ENCODE peak calls at places on chromosomes 3 and 15, in six cellular contexts. One of them, this sample, is unnamed.
A peak's percentile ranks its signal among the peaks of the same experiment; 100 is the strongest.

GRCh38 chr15:99305761-99306505 is 54.7 kb downstream of the LRRC28 start:
- DNase-seq in body of pancreas: peak; percentile 73
- DNase-seq in psoas muscle: peak; percentile 93
- DNase-seq in CD4-positive, alpha-beta T cell: no peak
- DNase-seq in left ventricle myocardium inferior: peak; percentile 59
- DNase-seq in BE2C: no peak
- DNase-seq in this sample: no peak

GRCh38 chr15:31358957-31359721 is 32.5 kb downstream of the KLF13 start:
- DNase-seq in body of pancreas: no peak
- DNase-seq in psoas muscle: peak; percentile 3
- DNase-seq in CD4-positive, alpha-beta T cell: no peak
- DNase-seq in left ventricle myocardium inferior: no peak
- DNase-seq in BE2C: no peak
- DNase-seq in this sample: no peak

GRCh38 chr3:103169289-103169688 is 734.5 kb downstream of the ZPLD1 start:
- DNase-seq in body of pancreas: no peak
- DNase-seq in psoas muscle: no peak
- DNase-seq in CD4-positive, alpha-beta T cell: no peak
- DNase-seq in left ventricle myocardium inferior: no peak
- DNase-seq in BE2C: peak; percentile 10
- DNase-seq in this sample: no peak

GRCh38 chr15:41022487-41023090 is 69.3 kb downstream of the CHAC1 start:
- DNase-seq in body of pancreas: peak; percentile 25
- DNase-seq in psoas muscle: no peak
- DNase-seq in CD4-positive, alpha-beta T cell: peak; percentile 18
- DNase-seq in left ventricle myocardium inferior: no peak
- DNase-seq in BE2C: peak; percentile 58
- DNase-seq in this sample: peak; percentile 16

GRCh38 chr3:187616307-187616939 is 53.8 kb downstream of the SST start:
- DNase-seq in body of pancreas: peak; percentile 57
- DNase-seq in psoas muscle: peak; percentile 51
- DNase-seq in CD4-positive, alpha-beta T cell: peak; percentile 8
- DNase-seq in left ventricle myocardium inferior: no peak
- DNase-seq in BE2C: peak; percentile 62
- DNase-seq in this sample: peak; percentile 25

GRCh38 chr15:40493089-40493840 is 22.5 kb downstream of the CHST14 start:
- DNase-seq in body of pancreas: no peak
- DNase-seq in psoas muscle: no peak
- DNase-seq in CD4-positive, alpha-beta T cell: peak; percentile 32
- DNase-seq in left ventricle myocardium inferior: no peak
- DNase-seq in BE2C: no peak
- DNase-seq in this sample: no peak

GRCh38 chr3:194582196-194582905 is 50.9 kb downstream of the TMEM44 start:
- DNase-seq in body of pancreas: no peak
- DNase-seq in psoas muscle: no peak
- DNase-seq in CD4-positive, alpha-beta T cell: no peak
- DNase-seq in left ventricle myocardium inferior: no peak
- DNase-seq in BE2C: no peak
- DNase-seq in this sample: no peak

GRCh38 chr3:143604849-143605660 is 243.2 kb downstream of the SLC9A9 start:
- DNase-seq in body of pancreas: no peak
- DNase-seq in psoas muscle: no peak
- DNase-seq in CD4-positive, alpha-beta T cell: no peak
- DNase-seq in left ventricle myocardium inferior: no peak
- DNase-seq in BE2C: no peak
- DNase-seq in this sample: no peak

GRCh38 chr3:57544181-57545125 is at the start of gene DNAH12:
- DNase-seq in body of pancreas: peak; percentile 80
- DNase-seq in psoas muscle: no peak
- DNase-seq in CD4-positive, alpha-beta T cell: no peak
- DNase-seq in left ventricle myocardium inferior: no peak
- DNase-seq in BE2C: peak; percentile 49
- DNase-seq in this sample: no peak

GRCh38 chr3:129622933-129623332 is 16.5 kb upstream of the PLXND1 start:
- DNase-seq in body of pancreas: no peak
- DNase-seq in psoas muscle: peak; percentile 51
- DNase-seq in CD4-positive, alpha-beta T cell: no peak
- DNase-seq in left ventricle myocardium inferior: peak; percentile 20
- DNase-seq in BE2C: no peak
- DNase-seq in this sample: no peak

GRCh38 chr3:141401584-141402475 is 33.5 kb downstream of the ZBTB38 start:
- DNase-seq in body of pancreas: peak; percentile 58
- DNase-seq in psoas muscle: peak; percentile 76
- DNase-seq in CD4-positive, alpha-beta T cell: peak; percentile 52
- DNase-seq in left ventricle myocardium inferior: peak; percentile 62
- DNase-seq in BE2C: peak; percentile 53
- DNase-seq in this sample: no peak

GRCh38 chr3:36647423-36647853 is 116.9 kb downstream of the DCLK3 start:
- DNase-seq in body of pancreas: no peak
- DNase-seq in psoas muscle: no peak
- DNase-seq in CD4-positive, alpha-beta T cell: no peak
- DNase-seq in left ventricle myocardium inferior: no peak
- DNase-seq in BE2C: no peak
- DNase-seq in this sample: no peak

GRCh38 chr15:81744364-81744763 is 301.5 kb downstream of the MEX3B start:
- DNase-seq in body of pancreas: no peak
- DNase-seq in psoas muscle: no peak
- DNase-seq in CD4-positive, alpha-beta T cell: no peak
- DNase-seq in left ventricle myocardium inferior: no peak
- DNase-seq in BE2C: no peak
- DNase-seq in this sample: no peak

GRCh38 chr3:64815691-64816225 is 128.0 kb upstream of the ADAMTS9 start:
- DNase-seq in body of pancreas: no peak
- DNase-seq in psoas muscle: no peak
- DNase-seq in CD4-positive, alpha-beta T cell: no peak
- DNase-seq in left ventricle myocardium inferior: no peak
- DNase-seq in BE2C: peak; percentile 15
- DNase-seq in this sample: no peak

GRCh38 chr3:40130721-40131120 is 178.8 kb upstream of the EIF1B start:
- DNase-seq in body of pancreas: no peak
- DNase-seq in psoas muscle: no peak
- DNase-seq in CD4-positive, alpha-beta T cell: no peak
- DNase-seq in left ventricle myocardium inferior: no peak
- DNase-seq in BE2C: no peak
- DNase-seq in this sample: no peak

GRCh38 chr3:8985411-8985831 is 22.1 kb upstream of the RAD18 start:
- DNase-seq in body of pancreas: no peak
- DNase-seq in psoas muscle: no peak
- DNase-seq in CD4-positive, alpha-beta T cell: no peak
- DNase-seq in left ventricle myocardium inferior: no peak
- DNase-seq in BE2C: no peak
- DNase-seq in this sample: no peak

GRCh38 chr3:169744332-169745054 is 20.4 kb downstream of the TERC start:
- DNase-seq in body of pancreas: no peak
- DNase-seq in psoas muscle: no peak
- DNase-seq in CD4-positive, alpha-beta T cell: no peak
- DNase-seq in left ventricle myocardium inferior: no peak
- DNase-seq in BE2C: no peak
- DNase-seq in this sample: no peak

GRCh38 chr3:183108002-183108449 is 8.7 kb upstream of the MCCC1 start:
- DNase-seq in body of pancreas: no peak
- DNase-seq in psoas muscle: no peak
- DNase-seq in CD4-positive, alpha-beta T cell: no peak
- DNase-seq in left ventricle myocardium inferior: no peak
- DNase-seq in BE2C: no peak
- DNase-seq in this sample: no peak

GRCh38 chr3:78506038-78506437 is 1261.8 kb downstream of the ROBO1 start:
- DNase-seq in body of pancreas: no peak
- DNase-seq in psoas muscle: no peak
- DNase-seq in CD4-positive, alpha-beta T cell: no peak
- DNase-seq in left ventricle myocardium inferior: no peak
- DNase-seq in BE2C: no peak
- DNase-seq in this sample: no peak

GRCh38 chr3:190019840-190020239 is 100.9 kb downstream of the P3H2 start:
- DNase-seq in body of pancreas: no peak
- DNase-seq in psoas muscle: no peak
- DNase-seq in CD4-positive, alpha-beta T cell: no peak
- DNase-seq in left ventricle myocardium inferior: no peak
- DNase-seq in BE2C: no peak
- DNase-seq in this sample: no peak

GRCh38 chr15:58387130-58387529 is 44.7 kb upstream of the LIPC start:
- DNase-seq in body of pancreas: no peak
- DNase-seq in psoas muscle: no peak
- DNase-seq in CD4-positive, alpha-beta T cell: no peak
- DNase-seq in left ventricle myocardium inferior: no peak
- DNase-seq in BE2C: no peak
- DNase-seq in this sample: no peak

GRCh38 chr3:63824309-63824708 is 5.2 kb downstream of the C3orf49 start:
- DNase-seq in body of pancreas: no peak
- DNase-seq in psoas muscle: no peak
- DNase-seq in CD4-positive, alpha-beta T cell: no peak
- DNase-seq in left ventricle myocardium inferior: no peak
- DNase-seq in BE2C: no peak
- DNase-seq in this sample: no peak

GRCh38 chr3:149373235-149374125 is 4.0 kb downstream of the TM4SF1 start:
- DNase-seq in body of pancreas: no peak
- DNase-seq in psoas muscle: no peak
- DNase-seq in CD4-positive, alpha-beta T cell: no peak
- DNase-seq in left ventricle myocardium inferior: no peak
- DNase-seq in BE2C: no peak
- DNase-seq in this sample: no peak

GRCh38 chr15:37765809-37766208 is 168.6 kb upstream of the TMCO5A start:
- DNase-seq in body of pancreas: peak; percentile 20
- DNase-seq in psoas muscle: no peak
- DNase-seq in CD4-positive, alpha-beta T cell: no peak
- DNase-seq in left ventricle myocardium inferior: no peak
- DNase-seq in BE2C: no peak
- DNase-seq in this sample: no peak

GRCh38 chr15:23401627-23402026 is 45.4 kb downstream of the GOLGA6L2 start:
- DNase-seq in body of pancreas: no peak
- DNase-seq in psoas muscle: no peak
- DNase-seq in CD4-positive, alpha-beta T cell: no peak
- DNase-seq in left ventricle myocardium inferior: no peak
- DNase-seq in BE2C: no peak
- DNase-seq in this sample: no peak
- H3K9me3 ChIP-seq in body of pancreas: no peaks in the 10 kb centered on the region
- H3K9me3 ChIP-seq in psoas muscle: no peaks in the 10 kb centered on the region
- H3K9me3 ChIP-seq in CD4-positive, alpha-beta T cell: no peaks in the 10 kb centered on the region
- H3K9me3 ChIP-seq in left ventricle myocardium inferior: peaks cover 10% of the 10 kb centered on the region
- H3K9me3 ChIP-seq in BE2C: no peaks in the 10 kb centered on the region
- H3K9me3 ChIP-seq in this sample: no peaks in the 10 kb centered on the region

GRCh38 chr15:27582741-27583400 is 516.2 kb downstream of the OCA2 start:
- DNase-seq in body of pancreas: no peak
- DNase-seq in psoas muscle: no peak
- DNase-seq in CD4-positive, alpha-beta T cell: no peak
- DNase-seq in left ventricle myocardium inferior: no peak
- DNase-seq in BE2C: no peak
- DNase-seq in this sample: no peak

GRCh38 chr15:27573800-27574485 is 525.2 kb downstream of the OCA2 start:
- DNase-seq in body of pancreas: peak; percentile 77
- DNase-seq in psoas muscle: no peak
- DNase-seq in CD4-positive, alpha-beta T cell: no peak
- DNase-seq in left ventricle myocardium inferior: no peak
- DNase-seq in BE2C: no peak
- DNase-seq in this sample: no peak

GRCh38 chr15:27576576-27576975 is 522.5 kb downstream of the OCA2 start:
- DNase-seq in body of pancreas: no peak
- DNase-seq in psoas muscle: no peak
- DNase-seq in CD4-positive, alpha-beta T cell: no peak
- DNase-seq in left ventricle myocardium inferior: no peak
- DNase-seq in BE2C: no peak
- DNase-seq in this sample: no peak

GRCh38 chr15:27574541-27575054 is 524.5 kb downstream of the OCA2 start:
- DNase-seq in body of pancreas: peak; percentile 83
- DNase-seq in psoas muscle: no peak
- DNase-seq in CD4-positive, alpha-beta T cell: no peak
- DNase-seq in left ventricle myocardium inferior: no peak
- DNase-seq in BE2C: no peak
- DNase-seq in this sample: no peak

GRCh38 chr15:27579738-27580137 is 519.4 kb downstream of the OCA2 start:
- DNase-seq in body of pancreas: no peak
- DNase-seq in psoas muscle: no peak
- DNase-seq in CD4-positive, alpha-beta T cell: no peak
- DNase-seq in left ventricle myocardium inferior: no peak
- DNase-seq in BE2C: no peak
- DNase-seq in this sample: no peak
- H3K9me3 ChIP-seq in body of pancreas: no peaks in the 10 kb centered on the region
- H3K9me3 ChIP-seq in psoas muscle: no peaks in the 10 kb centered on the region
- H3K9me3 ChIP-seq in CD4-positive, alpha-beta T cell: no peaks in the 10 kb centered on the region
- H3K9me3 ChIP-seq in left ventricle myocardium inferior: peaks cover 16% of the 10 kb centered on the region
- H3K9me3 ChIP-seq in BE2C: no peaks in the 10 kb centered on the region
- H3K9me3 ChIP-seq in this sample: no peaks in the 10 kb centered on the region

DNA sequence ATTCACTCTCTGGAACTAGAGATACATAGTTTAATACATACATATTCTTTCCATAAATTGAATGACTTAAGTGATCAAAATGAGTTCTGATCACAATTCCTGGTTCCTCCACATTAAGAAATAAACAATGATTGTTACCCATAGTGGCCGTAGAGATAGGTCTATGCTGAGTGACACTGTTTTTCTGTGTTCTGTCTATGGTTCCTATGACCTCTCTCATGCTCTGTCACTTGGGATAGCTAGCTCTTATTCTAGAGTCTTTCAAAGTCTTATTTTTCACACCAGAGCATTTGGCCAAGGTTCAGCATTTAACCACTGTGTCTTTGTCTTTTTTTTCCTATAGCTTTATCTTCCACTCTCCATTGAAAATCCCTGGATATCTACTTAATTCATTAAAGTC is 132.4 kb downstream of the GOLGA6L6 start:
- DNase-seq in body of pancreas: no peak
- DNase-seq in psoas muscle: no peak
- DNase-seq in CD4-positive, alpha-beta T cell: no peak
- DNase-seq in left ventricle myocardium inferior: no peak
- DNase-seq in BE2C: no peak
- DNase-seq in this sample: no peak
- H3K9me3 ChIP-seq in body of pancreas: no peaks in the 10 kb centered on the region
- H3K9me3 ChIP-seq in psoas muscle: peaks cover 5% of the 10 kb centered on the region
- H3K9me3 ChIP-seq in CD4-positive, alpha-beta T cell: peaks cover 7% of the 10 kb centered on the region
- H3K9me3 ChIP-seq in left ventricle myocardium inferior: peaks cover 66% of the 10 kb centered on the region
- H3K9me3 ChIP-seq in BE2C: no peaks in the 10 kb centered on the region
- H3K9me3 ChIP-seq in this sample: no peaks in the 10 kb centered on the region

DNA sequence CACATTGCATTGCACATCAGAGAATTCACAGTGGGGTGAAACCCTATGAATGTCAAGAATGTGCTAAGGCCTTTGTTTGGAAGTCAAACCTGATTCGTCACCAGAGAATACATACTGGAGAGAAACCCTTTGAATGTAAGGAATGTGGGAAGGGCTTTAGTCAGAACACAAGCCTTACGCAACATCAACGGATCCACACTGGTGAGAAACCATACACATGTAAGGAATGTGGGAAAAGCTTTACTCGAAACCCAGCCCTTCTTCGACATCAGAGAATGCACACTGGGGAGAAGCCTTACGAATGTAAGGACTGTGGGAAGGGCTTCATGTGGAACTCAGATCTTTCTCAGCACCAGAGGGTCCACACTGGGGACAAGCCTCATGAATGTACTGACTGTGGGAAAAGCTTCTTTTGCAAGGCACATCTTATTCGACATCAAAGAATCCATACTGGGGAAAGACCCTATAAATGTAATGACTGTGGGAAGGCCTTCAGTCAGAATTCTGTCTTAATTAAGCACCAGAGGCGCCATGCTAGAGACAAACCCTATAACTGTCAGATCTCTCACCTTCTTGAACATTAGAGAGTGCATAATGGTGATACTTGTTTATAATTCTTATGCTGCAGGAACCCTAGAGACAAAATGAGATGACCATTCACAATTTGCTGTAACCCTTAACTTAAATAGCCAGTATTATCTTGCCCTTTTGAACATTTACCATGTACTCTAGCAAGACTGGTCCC is 9.0 kb downstream of the ZNF662 start:
- DNase-seq in body of pancreas: no peak
- DNase-seq in psoas muscle: no peak
- DNase-seq in CD4-positive, alpha-beta T cell: no peak
- DNase-seq in left ventricle myocardium inferior: no peak
- DNase-seq in BE2C: no peak
- DNase-seq in this sample: no peak
- H3K9me3 ChIP-seq in body of pancreas: peaks cover 54% of the 10 kb centered on the region
- H3K9me3 ChIP-seq in psoas muscle: peaks cover 72% of the 10 kb centered on the region
- H3K9me3 ChIP-seq in CD4-positive, alpha-beta T cell: peaks cover 33% of the 10 kb centered on the region
- H3K9me3 ChIP-seq in left ventricle myocardium inferior: peaks cover 93% of the 10 kb centered on the region
- H3K9me3 ChIP-seq in BE2C: no peaks in the 10 kb centered on the region
- H3K9me3 ChIP-seq in this sample: peaks cover 4% of the 10 kb centered on the region

This sample was measured in T-helper 17 cell.